ENCODE peak calls at places on chromosomes 7 and 10, in five cellular contexts. O is neuronal stem cell, R is fibroblast of lung, K is tibial nerve, V is right lobe of liver. T is an unnamed sample. For H3K4me1 and H3K27me3, the result is how much of the 10 kb centered on the place peaks cover.

GRCh38 chr7:72334733-72335132 is 77.4 kb downstream of the CALN1 start:
- DNase-seq in O (no peak), R (no peak), K (no peak), V (no peak), T (no peak)

GRCh38 chr10:28822719-28823464 is 145.6 kb downstream of the BAMBI start:
- DNase-seq in O (no peak), R (no peak), K (no peak), V (no peak), T (no peak)

GRCh38 chr7:48193421-48193820 is 22.2 kb downstream of the ABCA13 start:
- DNase-seq in O (no peak), R (no peak), K (no peak), V (no peak), T (no peak)

GRCh38 chr10:35768011-35768410 is 125.9 kb upstream of the FZD8 start:
- DNase-seq in O (no peak), R (no peak), K (no peak), V (no peak), T (no peak)

GRCh38 chr7:10476642-10477041 is 497.0 kb upstream of the PHF14 start:
- DNase-seq in O (no peak), R (no peak), K (no peak), V (no peak), T (peak)

GRCh38 chr7:84336303-84336702 is 141.7 kb upstream of the SEMA3A start:
- DNase-seq in O (no peak), R (peak), K (no peak), V (no peak), T (no peak)

GRCh38 chr7:23490357-23491131 is 20.3 kb upstream of the IGF2BP3 start:
- DNase-seq in O (no peak), R (peak), K (no peak), V (peak), T (peak)

GRCh38 chr7:128829391-128830166 is 627 bp upstream of the FLNC start:
- DNase-seq in O (no peak), R (peak), K (no peak), V (peak), T (no peak)

GRCh38 chr7:57403601-57404342 is 46.2 kb upstream of the ZNF716 start:
- DNase-seq in O (no peak), R (no peak), K (no peak), V (peak), T (peak)

GRCh38 chr10:19937989-19938388 is 121.8 kb downstream of the PLXDC2 start:
- DNase-seq in O (no peak), R (no peak), K (no peak), V (no peak), T (no peak)

GRCh38 chr10:79192677-79193003 is 123.9 kb downstream of the ZMIZ1 start:
- DNase-seq in O (no peak), R (peak), K (no peak), V (no peak), T (no peak)

GRCh38 chr7:70347880-70348279 is 749.6 kb downstream of the AUTS2 start:
- DNase-seq in O (no peak), R (no peak), K (no peak), V (no peak), T (no peak)

GRCh38 chr7:111784311-111784710 is 222.0 kb upstream of the IMMP2L start:
- DNase-seq in O (no peak), R (no peak), K (no peak), V (no peak), T (no peak)

GRCh38 chr7:135731131-135731530 is 3.1 kb upstream of the SLC13A4 start:
- DNase-seq in O (no peak), R (no peak), K (no peak), V (no peak), T (no peak)

GRCh38 chr7:1815051-1815481 is 145.0 kb downstream of the ELFN1 start:
- DNase-seq in O (no peak), R (no peak), K (no peak), V (no peak), T (peak)

GRCh38 chr7:44764665-44765578 is 16.3 kb downstream of the ZMIZ2 start:
- DNase-seq in O (no peak), R (no peak), K (no peak), V (peak), T (no peak)

GRCh38 chr7:100921039-100921438 is 25.4 kb upstream of the ACHE start:
- DNase-seq in O (no peak), R (no peak), K (no peak), V (no peak), T (peak)

GRCh38 chr10:386751-387693 is 251.8 kb downstream of the ZMYND11 start:
- DNase-seq in O (no peak), R (no peak), K (no peak), V (no peak), T (no peak)

GRCh38 chr7:94043299-94043698 is 39.1 kb upstream of the BET1 start:
- DNase-seq in O (no peak), R (peak), K (no peak), V (no peak), T (no peak)

GRCh38 chr10:93718937-93719725 is 16.7 kb upstream of the FRA10AC1 start:
- DNase-seq in O (no peak), R (no peak), K (no peak), V (no peak), T (peak)

GRCh38 chr10:60803433-60803832 is 25.2 kb downstream of the CDK1 start:
- DNase-seq in O (no peak), R (no peak), K (no peak), V (no peak), T (no peak)

GRCh38 chr10:59470570-59470969 is 108.2 kb upstream of the FAM13C start:
- DNase-seq in O (no peak), R (no peak), K (no peak), V (no peak), T (no peak)

DNA sequence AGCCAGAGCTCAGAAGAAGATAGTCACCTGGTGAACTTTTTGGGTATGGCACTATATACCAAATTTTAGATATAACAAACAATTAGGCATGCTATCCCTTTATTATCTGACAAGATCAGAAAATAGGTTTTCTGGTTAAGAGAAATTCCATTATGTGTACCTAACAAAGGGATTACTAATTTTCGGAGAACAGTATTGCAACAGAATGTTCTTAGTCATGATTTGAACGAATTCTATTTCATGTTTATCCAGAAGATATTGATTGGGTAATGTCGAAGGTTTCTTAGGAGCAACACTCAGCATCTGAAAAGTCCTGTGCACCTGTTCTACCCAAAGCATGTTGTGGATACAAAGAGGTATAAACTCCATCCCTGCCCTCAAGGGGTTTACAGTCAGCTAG is 36.5 kb downstream of the WBP1L start:
- DNase-seq in O (no peak), R (peak), K (no peak), V (no peak), T (no peak)
- H3K4me1 ChIP-seq in O (under half), R (under half), K (half or more), V (half or more), T (half or more)

DNA sequence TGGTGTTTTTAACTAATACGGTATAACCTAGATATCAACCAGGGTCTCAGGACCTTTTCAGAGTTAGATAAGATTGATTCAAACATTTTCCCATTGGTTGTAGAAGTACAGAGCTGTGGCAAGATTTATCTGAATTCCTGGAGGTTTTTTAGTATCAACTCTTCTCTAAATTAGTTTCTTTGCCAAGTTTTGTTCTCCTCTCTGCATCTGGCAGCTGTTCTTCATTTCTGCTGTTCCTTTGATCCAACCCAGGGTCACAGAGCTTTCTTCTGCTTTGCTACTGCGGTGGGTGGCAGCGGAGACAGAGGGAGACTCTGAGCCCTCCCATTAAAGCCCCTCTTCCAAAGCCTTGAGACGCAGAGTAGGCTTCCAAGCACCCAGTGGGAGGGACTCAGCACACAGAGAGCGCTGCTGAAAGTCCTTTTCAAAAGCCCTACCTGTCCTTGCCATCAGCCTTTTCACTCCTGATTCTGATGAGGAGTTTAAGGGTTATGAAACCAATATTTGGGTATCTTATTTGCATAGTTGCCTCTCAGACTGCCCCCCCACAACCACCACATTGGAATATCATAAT is 146.3 kb upstream of the EEPD1 start:
- DNase-seq in O (no peak), R (no peak), K (no peak), V (no peak), T (no peak)
- H3K27me3 ChIP-seq in O (under half), R (under half), K (under half), V (under half), T (under half)

DNA sequence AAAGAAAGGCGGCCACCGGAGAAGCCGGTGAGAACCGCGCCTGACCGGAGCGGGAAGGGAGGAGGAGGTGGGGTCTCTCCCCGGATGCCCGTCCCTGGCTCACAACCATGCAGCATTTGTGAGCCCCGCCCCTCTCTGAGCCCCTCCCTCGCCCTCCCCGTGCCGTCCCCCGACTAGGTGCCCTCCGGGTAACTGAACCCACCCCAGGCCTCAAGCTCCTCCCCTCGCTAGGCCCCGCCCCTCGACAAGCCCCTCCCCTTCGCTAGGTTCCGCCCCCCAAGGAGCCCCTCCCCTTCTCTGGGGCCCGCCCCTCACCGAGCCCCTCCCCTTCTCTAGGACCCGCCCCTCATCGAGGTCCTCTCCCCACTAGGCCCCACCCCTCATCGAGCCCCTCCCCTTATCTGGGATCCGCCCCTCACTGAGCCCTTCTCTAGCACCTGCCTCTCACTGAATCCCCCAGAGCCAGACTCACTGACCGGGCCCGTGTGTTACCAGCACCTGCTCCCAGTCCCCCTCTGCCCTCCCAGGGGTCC is 42.2 kb upstream of the HSPB1 start:
- DNase-seq in O (peak), R (no peak), K (no peak), V (peak), T (no peak)
- H3K4me3 ChIP-seq in O (peak), R (no peak), K (peak), V (peak), T (no peak)

GRCh38 chr7:158420591-158421340 is 166.9 kb downstream of the PTPRN2 start:
- DNase-seq in O (no peak), R (no peak), K (no peak), V (no peak), T (no peak)
- H3K4me1 ChIP-seq in O (under half), R (under half), K (under half), V (under half), T (under half)

DNA sequence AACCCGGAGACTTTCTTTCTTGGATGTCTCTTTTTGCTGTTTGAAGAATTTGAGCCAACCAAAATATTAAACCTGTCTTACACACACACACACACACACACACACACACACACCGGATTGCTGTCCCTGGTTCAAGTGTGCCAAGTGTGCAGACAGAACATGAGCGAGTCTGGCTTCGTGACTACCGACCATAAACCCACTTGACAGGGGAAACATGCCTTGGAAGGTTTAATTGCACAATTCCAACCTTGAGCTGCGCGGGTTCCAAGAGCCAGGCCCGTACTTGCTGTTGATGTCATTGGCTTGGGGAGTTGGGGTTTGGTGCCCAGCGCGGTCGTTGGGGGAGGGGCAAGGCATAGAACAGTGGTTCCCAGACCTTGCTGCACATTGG is 1.7 kb downstream of the EGFR start:
- DNase-seq in O (no peak), R (peak), K (peak), V (peak), T (no peak)
- H3K27me3 ChIP-seq in O (under half), R (under half), K (under half), V (under half), T (under half)

GRCh38 chr10:61897671-61898434 is 3.6 kb upstream of the ARID5B start:
- DNase-seq in O (no peak), R (peak), K (peak), V (peak), T (no peak)
- H3K4me3 ChIP-seq in O (peak), R (no peak), K (peak), V (peak), T (peak)

DNA sequence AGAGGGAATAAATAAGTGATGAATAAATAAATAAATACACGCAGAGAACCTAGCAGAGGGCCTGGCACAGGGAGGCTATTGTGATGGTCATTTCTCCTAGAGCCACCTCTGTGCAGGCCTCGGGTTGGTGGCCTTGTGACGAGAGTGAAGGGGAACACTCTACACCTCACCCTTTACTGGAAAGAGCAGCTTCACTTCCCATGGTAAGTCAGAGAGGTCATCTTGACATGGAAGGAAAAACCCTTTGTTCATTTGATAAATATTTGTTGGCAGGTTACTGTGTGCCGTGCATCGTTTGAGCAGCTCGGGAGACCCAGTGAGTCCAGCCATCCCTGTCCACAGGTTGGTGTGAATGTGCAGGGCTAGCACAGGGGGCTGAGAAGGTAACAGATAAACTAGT is 70.2 kb upstream of the PODXL start:
- DNase-seq in O (no peak), R (no peak), K (no peak), V (no peak), T (no peak)
- H3K4me1 ChIP-seq in O (under half), R (under half), K (under half), V (under half), T (half or more)

GRCh38 chr10:89651916-89652573 is 7.0 kb upstream of the PANK1 start:
- DNase-seq in O (no peak), R (no peak), K (no peak), V (no peak), T (no peak)
- H3K27me3 ChIP-seq in O (under half), R (under half), K (under half), V (under half), T (under half)

DNA sequence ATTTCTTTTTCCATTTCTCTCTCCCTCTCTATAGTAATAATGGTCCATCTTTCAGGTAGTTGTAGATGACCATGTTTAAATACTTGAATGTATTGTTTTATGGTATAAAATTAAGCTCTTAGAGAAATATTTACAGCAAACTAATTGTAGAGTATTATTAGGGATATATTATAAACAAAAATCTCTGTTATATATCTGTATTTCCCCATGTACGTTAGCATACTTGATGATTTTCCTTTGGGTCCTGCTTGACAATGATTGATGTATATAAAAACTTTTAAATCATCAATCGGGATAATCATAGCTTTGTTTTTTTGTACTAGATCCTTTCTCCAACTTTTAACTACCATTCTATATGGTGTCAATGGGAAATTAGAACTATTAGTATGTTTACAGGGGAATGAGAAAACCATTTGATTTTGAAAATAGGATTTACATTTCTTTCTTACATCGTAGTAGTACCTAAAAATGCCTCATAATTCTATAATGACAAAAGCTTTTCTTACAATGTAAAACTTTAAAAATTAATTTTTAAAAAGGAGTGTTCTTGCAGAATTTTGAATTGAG is 117.5 kb upstream of the CDK13 start:
- DNase-seq in O (no peak), R (no peak), K (no peak), V (no peak), T (no peak)
- H3K4me3 ChIP-seq in O (no peak), R (no peak), K (no peak), V (peak), T (no peak)

GRCh38 chr10:72318383-72319262 is 36.1 kb downstream of the DNAJB12 start:
- DNase-seq in O (no peak), R (no peak), K (no peak), V (no peak), T (peak)

GRCh38 chr10:72315054-72315453 is 39.7 kb downstream of the DNAJB12 start:
- DNase-seq in O (no peak), R (no peak), K (no peak), V (no peak), T (peak)

GRCh38 chr10:72316386-72316700 is 38.4 kb downstream of the DNAJB12 start:
- DNase-seq in O (no peak), R (no peak), K (no peak), V (no peak), T (no peak)

GRCh38 chr10:72315611-72316385 is 38.9 kb downstream of the DNAJB12 start:
- DNase-seq in O (no peak), R (peak), K (no peak), V (peak), T (peak)

GRCh38 chr10:72316748-72317435 is 37.8 kb downstream of the DNAJB12 start:
- DNase-seq in O (no peak), R (no peak), K (no peak), V (peak), T (peak)
- H3K4me1 ChIP-seq in O (under half), R (under half), K (half or more), V (half or more), T (half or more)